ENCODE peak calls at places on chromosomes 5 and 9, in eight cellular contexts. T, I, C, D, W, G, K and H are unnamed samples.

GRCh38 chr5:174799146-174799545 is 74.8 kb downstream of the MSX2 start:
- DNase-seq in W (no peak), G (peak; percentile 5), D (no peak), C (no peak), K (no peak), I (no peak), T (peak; percentile 13), H (peak; percentile 40)

GRCh38 chr5:112921031-112921832 is 795 bp downstream of the REEP5 start:
- DNase-seq in G (peak; percentile 81), C (peak; percentile 80), I (peak; percentile 65), W (peak; percentile 89), T (peak; percentile 82), K (peak; percentile 81), D (peak; percentile 78), H (peak; percentile 69)

GRCh38 chr5:135203019-135203418 is 169.0 kb upstream of the PITX1 start:
- DNase-seq in G (no peak), C (no peak), W (no peak), I (no peak), D (no peak), T (no peak), K (no peak), H (no peak)

GRCh38 chr5:94544031-94544650 is 74.3 kb downstream of the KIAA0825 start:
- DNase-seq in I (peak; percentile 26), W (peak; percentile 82), K (no peak), C (no peak), D (no peak), G (no peak), T (peak; percentile 77), H (peak; percentile 34)

GRCh38 chr9:115090486-115090885 is 27.5 kb downstream of the TNC start:
- DNase-seq in G (no peak), W (no peak), C (no peak), I (no peak), K (no peak), T (no peak), D (no peak), H (no peak)

GRCh38 chr5:26578002-26578401 is 460.4 kb downstream of the CDH9 start:
- DNase-seq in I (no peak), T (no peak), C (no peak), G (no peak), K (no peak), D (no peak), W (no peak), H (no peak)

GRCh38 chr9:8337834-8338233 is 538.3 kb upstream of the DMAC1 start:
- DNase-seq in W (no peak), G (no peak), K (no peak), T (no peak), C (peak; percentile 12), D (no peak), I (no peak), H (no peak)

GRCh38 chr9:72925126-72925810 is 27.6 kb downstream of the ALDH1A1 start:
- DNase-seq in D (no peak), W (peak; percentile 46), G (no peak), K (no peak), T (no peak), C (no peak), I (no peak), H (no peak)

GRCh38 chr5:136226401-136226800 is 33.4 kb upstream of the SMIM32 start:
- DNase-seq in T (no peak), W (no peak), G (no peak), K (no peak), I (no peak), D (no peak), C (no peak), H (no peak)

GRCh38 chr9:19876569-19877316 is 87.9 kb upstream of the SLC24A2 start:
- DNase-seq in C (no peak), T (peak; percentile 3), G (no peak), D (no peak), I (no peak), W (no peak), K (no peak), H (no peak)

GRCh38 chr9:33170464-33171156 is 3.5 kb upstream of the B4GALT1 start:
- DNase-seq in D (peak; percentile 62), T (peak; percentile 22), C (peak; percentile 44), I (peak; percentile 51), W (peak; percentile 81), G (peak; percentile 45), K (peak; percentile 61), H (no peak)

GRCh38 chr9:78386746-78387145 is 89.8 kb downstream of the PSAT1 start:
- DNase-seq in T (peak; percentile 30), C (no peak), G (no peak), D (no peak), W (no peak), I (no peak), K (no peak), H (no peak)

GRCh38 chr5:179309751-179310320 is 35.4 kb downstream of the ADAMTS2 start:
- DNase-seq in W (no peak), K (no peak), C (no peak), D (no peak), G (no peak), T (no peak), I (no peak), H (no peak)

GRCh38 chr9:135244271-135244691 is 156.8 kb downstream of the OLFM1 start:
- DNase-seq in K (no peak), W (no peak), G (no peak), T (no peak), D (no peak), I (no peak), C (no peak), H (no peak)

GRCh38 chr9:7320139-7320538 is 479.4 kb downstream of the DMAC1 start:
- DNase-seq in D (no peak), T (peak; percentile 88), I (no peak), C (no peak), K (no peak), G (no peak), W (peak; percentile 62), H (peak; percentile 84)

GRCh38 chr9:250625-251024 is 36.0 kb downstream of the DOCK8 start:
- DNase-seq in I (no peak), K (no peak), D (no peak), G (no peak), C (no peak), T (no peak), W (no peak), H (no peak)

GRCh38 chr5:139543423-139543991 is 17.6 kb upstream of the UBE2D2 start:
- DNase-seq in I (peak; percentile 88), T (peak; percentile 27), W (no peak), K (peak; percentile 39), G (peak; percentile 67), C (peak; percentile 76), D (peak; percentile 73), H (peak; percentile 39)

GRCh38 chr5:59584858-59585846 is 308.4 kb downstream of the PDE4D start:
- DNase-seq in G (no peak), W (no peak), C (no peak), T (no peak), I (no peak), D (no peak), K (no peak), H (no peak)

GRCh38 chr9:113998114-113998513 is 80.0 kb downstream of the AMBP start:
- DNase-seq in C (no peak), I (no peak), G (no peak), D (peak; percentile 58), W (no peak), T (no peak), K (no peak), H (no peak)

GRCh38 chr5:144189800-144190429 is 19.2 kb downstream of the KCTD16 start:
- DNase-seq in W (peak; percentile 94), G (no peak), D (no peak), C (no peak), I (peak; percentile 85), K (no peak), T (peak; percentile 88), H (peak; percentile 75)

GRCh38 chr9:89139450-89139849 is 39.2 kb downstream of the SHC3 start:
- DNase-seq in T (peak; percentile 61), G (peak; percentile 4), C (no peak), D (no peak), K (no peak), I (no peak), W (no peak), H (peak; percentile 52)

DNA sequence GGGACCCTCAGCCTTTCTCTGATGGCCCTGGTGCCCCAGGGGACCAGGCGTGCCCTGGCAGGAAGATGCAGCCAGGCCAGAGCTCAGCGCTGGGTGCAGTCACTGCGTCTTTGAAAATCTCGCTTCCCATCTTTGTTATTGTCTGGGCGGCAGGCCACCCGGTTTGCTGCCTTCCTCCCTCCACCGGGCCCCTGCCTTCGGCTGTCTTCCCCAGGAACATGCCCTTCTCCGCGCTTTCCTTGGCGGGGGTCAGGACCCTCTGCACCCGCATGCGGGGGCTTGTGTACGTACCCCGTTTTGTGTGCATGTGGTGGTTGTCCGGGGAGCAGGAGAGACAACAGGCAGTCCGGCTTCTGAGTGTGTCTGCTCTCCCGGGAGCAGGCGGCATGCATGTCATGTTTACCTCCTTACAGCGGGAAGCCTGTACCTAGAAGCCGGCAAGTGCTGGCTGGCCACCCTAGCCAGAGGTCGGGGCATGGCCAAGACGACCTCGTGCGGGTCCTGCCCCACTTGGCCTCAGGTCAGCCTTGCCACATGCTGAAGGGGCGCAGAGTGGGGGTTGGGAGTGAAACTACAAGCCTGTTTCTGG is 49.5 kb downstream of the DAB2IP start:
- DNase-seq in W (peak; percentile 38), K (no peak), G (no peak), C (no peak), I (no peak), T (no peak), D (no peak), H (no peak)
- H3K4me3 ChIP-seq in W (no peak overlapping the region), K (no peak overlapping the region), G (no peak overlapping the region), C (no peak overlapping the region), I (no peak overlapping the region), T (peak overlapping the region; percentile 34), D (peak overlapping the region; percentile 82), H (peak overlapping the region; percentile 65)

DNA sequence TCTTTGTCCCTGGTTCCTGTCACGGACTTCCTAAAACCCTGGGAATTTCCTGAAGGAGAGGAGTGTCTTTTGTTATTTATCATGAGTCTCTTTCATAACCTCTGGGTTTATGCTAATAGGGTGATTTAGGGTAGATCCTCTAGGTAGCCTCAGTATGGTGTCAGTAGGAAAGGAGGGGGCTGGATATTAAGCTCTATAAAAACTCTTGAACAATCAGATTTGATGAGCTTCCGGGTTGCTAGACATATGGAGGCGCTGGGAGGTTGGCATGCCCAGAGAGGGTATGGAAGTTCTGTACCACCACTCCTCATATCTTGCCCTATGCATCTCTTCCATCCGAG is 15.5 kb upstream of the PTBP3 start:
- DNase-seq in K (no peak), W (no peak), G (no peak), D (no peak), C (no peak), I (no peak), T (no peak), H (no peak)
- H3K4me3 ChIP-seq in K (no peak overlapping the region), W (no peak overlapping the region), G (no peak overlapping the region), D (peak overlapping the region; percentile 71), C (no peak overlapping the region), I (no peak overlapping the region), T (peak overlapping the region; percentile 65), H (peak overlapping the region; percentile 47)

GRCh38 chr5:123611407-123611709 is 99.4 kb downstream of the CSNK1G3 start:
- DNase-seq in I (no peak), W (no peak), K (no peak), C (no peak), G (no peak), D (no peak), T (no peak), H (no peak)
- H3K4me3 ChIP-seq in I (no peak overlapping the region), W (no peak overlapping the region), K (no peak overlapping the region), C (no peak overlapping the region), G (no peak overlapping the region), D (no peak overlapping the region), T (no peak overlapping the region), H (no peak overlapping the region)

DNA sequence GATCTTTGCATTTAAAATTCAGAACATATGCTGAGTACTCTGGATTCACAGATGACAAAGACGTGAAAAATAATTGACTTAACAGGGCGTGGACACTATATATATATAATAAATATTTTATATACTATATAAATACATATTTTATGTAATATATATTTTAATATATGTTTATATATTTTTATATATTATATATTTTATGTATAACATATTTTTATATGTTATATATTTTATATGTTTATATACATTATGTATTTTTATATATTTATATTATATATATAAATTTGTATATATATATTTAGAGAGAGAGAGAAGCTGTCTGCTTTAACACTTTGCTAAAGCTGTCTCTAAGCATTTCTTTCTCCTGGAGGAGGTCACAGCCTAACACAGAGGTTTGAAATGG is 113.1 kb downstream of the INIP start:
- DNase-seq in K (no peak), W (no peak), G (no peak), D (no peak), I (no peak), C (no peak), T (no peak), H (no peak)
- H3K4me3 ChIP-seq in K (no peak overlapping the region), W (no peak overlapping the region), G (no peak overlapping the region), D (no peak overlapping the region), I (no peak overlapping the region), C (no peak overlapping the region), T (no peak overlapping the region), H (no peak overlapping the region)